ENCODE peak calls at places on chromosome 10, in five cellular contexts. One of them, this sample, is unnamed.

GRCh38 chr10:12063483-12063818 is 5.3 kb upstream of the DHTKD1 start:
- DNase-seq in mammary epithelial cell: no peak
- DNase-seq in stomach: no peak
- DNase-seq in right cardiac atrium: no peak
- DNase-seq in ovary: no peak
- DNase-seq in this sample: no peak

GRCh38 chr10:103660364-103661197 is 167.1 kb downstream of the NEURL1 start:
- DNase-seq in mammary epithelial cell: peak; percentile 33
- DNase-seq in stomach: peak; percentile 48
- DNase-seq in right cardiac atrium: peak; percentile 76
- DNase-seq in ovary: peak; percentile 55
- DNase-seq in this sample: no peak

GRCh38 chr10:74097776-74098175 is 52.9 kb downstream of the AP3M1 start:
- DNase-seq in mammary epithelial cell: no peak
- DNase-seq in stomach: no peak
- DNase-seq in right cardiac atrium: no peak
- DNase-seq in ovary: no peak
- DNase-seq in this sample: no peak

GRCh38 chr10:113399051-113399450 is 153.8 kb upstream of the HABP2 start:
- DNase-seq in mammary epithelial cell: no peak
- DNase-seq in stomach: no peak
- DNase-seq in right cardiac atrium: no peak
- DNase-seq in ovary: no peak
- DNase-seq in this sample: no peak

GRCh38 chr10:113706623-113707022 is 26.9 kb downstream of the CASP7 start:
- DNase-seq in mammary epithelial cell: no peak
- DNase-seq in stomach: no peak
- DNase-seq in right cardiac atrium: no peak
- DNase-seq in ovary: no peak
- DNase-seq in this sample: no peak

GRCh38 chr10:18414061-18414460 is 237.3 kb downstream of the NSUN6 start:
- DNase-seq in mammary epithelial cell: no peak
- DNase-seq in stomach: no peak
- DNase-seq in right cardiac atrium: peak; percentile 65
- DNase-seq in ovary: no peak
- DNase-seq in this sample: no peak

GRCh38 chr10:47406870-47407648 is 23.0 kb upstream of the ZNF488 start:
- DNase-seq in mammary epithelial cell: peak; percentile 97
- DNase-seq in stomach: peak; percentile 57
- DNase-seq in right cardiac atrium: no peak
- DNase-seq in ovary: no peak
- DNase-seq in this sample: no peak

GRCh38 chr10:78045237-78045636 is 11.6 kb downstream of the RPS24 start:
- DNase-seq in mammary epithelial cell: no peak
- DNase-seq in stomach: no peak
- DNase-seq in right cardiac atrium: no peak
- DNase-seq in ovary: no peak
- DNase-seq in this sample: no peak

GRCh38 chr10:119595134-119595714 is 1.5 kb downstream of the TIAL1 start:
- DNase-seq in mammary epithelial cell: peak; percentile 60
- DNase-seq in stomach: no peak
- DNase-seq in right cardiac atrium: no peak
- DNase-seq in ovary: no peak
- DNase-seq in this sample: no peak

GRCh38 chr10:102113261-102113955 is 6.8 kb downstream of the LDB1 start:
- DNase-seq in mammary epithelial cell: peak; percentile 81
- DNase-seq in stomach: no peak
- DNase-seq in right cardiac atrium: no peak
- DNase-seq in ovary: no peak
- DNase-seq in this sample: no peak

GRCh38 chr10:69321037-69321715 is 42.9 kb downstream of the HK1 start:
- DNase-seq in mammary epithelial cell: no peak
- DNase-seq in stomach: no peak
- DNase-seq in right cardiac atrium: peak; percentile 71
- DNase-seq in ovary: no peak
- DNase-seq in this sample: no peak

GRCh38 chr10:122494173-122494820 is 32.9 kb downstream of the HTRA1 start:
- DNase-seq in mammary epithelial cell: peak; percentile 67
- DNase-seq in stomach: no peak
- DNase-seq in right cardiac atrium: peak; percentile 45
- DNase-seq in ovary: no peak
- DNase-seq in this sample: no peak

GRCh38 chr10:112246-112645 is 23.0 kb upstream of the ZMYND11 start:
- DNase-seq in mammary epithelial cell: peak; percentile 84
- DNase-seq in stomach: no peak
- DNase-seq in right cardiac atrium: no peak
- DNase-seq in ovary: no peak
- DNase-seq in this sample: no peak

GRCh38 chr10:73172867-73173266 is 4.9 kb downstream of the FAM149B1 start:
- DNase-seq in mammary epithelial cell: no peak
- DNase-seq in stomach: no peak
- DNase-seq in right cardiac atrium: no peak
- DNase-seq in ovary: no peak
- DNase-seq in this sample: no peak

GRCh38 chr10:126749030-126749655 is 78.7 kb upstream of the C10orf90 start:
- DNase-seq in mammary epithelial cell: peak; percentile 51
- DNase-seq in stomach: peak; percentile 85
- DNase-seq in right cardiac atrium: peak; percentile 87
- DNase-seq in ovary: peak; percentile 11
- DNase-seq in this sample: peak; percentile 77

GRCh38 chr10:48547981-48548380 is 56.9 kb downstream of the ARHGAP22 start:
- DNase-seq in mammary epithelial cell: no peak
- DNase-seq in stomach: no peak
- DNase-seq in right cardiac atrium: no peak
- DNase-seq in ovary: no peak
- DNase-seq in this sample: no peak

GRCh38 chr10:85600744-85601081 is 765.9 kb downstream of the GRID1 start:
- DNase-seq in mammary epithelial cell: no peak
- DNase-seq in stomach: no peak
- DNase-seq in right cardiac atrium: no peak
- DNase-seq in ovary: no peak
- DNase-seq in this sample: no peak

GRCh38 chr10:127278001-127278400 is 81.6 kb upstream of the INSYN2A start:
- DNase-seq in mammary epithelial cell: no peak
- DNase-seq in stomach: no peak
- DNase-seq in right cardiac atrium: no peak
- DNase-seq in ovary: no peak
- DNase-seq in this sample: no peak

GRCh38 chr10:17607603-17608332 is 9.4 kb downstream of the HACD1 start:
- DNase-seq in mammary epithelial cell: peak; percentile 28
- DNase-seq in stomach: no peak
- DNase-seq in right cardiac atrium: no peak
- DNase-seq in ovary: no peak
- DNase-seq in this sample: no peak

GRCh38 chr10:86653379-86653778 is 968 bp upstream of the OPN4 start:
- DNase-seq in mammary epithelial cell: no peak
- DNase-seq in stomach: no peak
- DNase-seq in right cardiac atrium: no peak
- DNase-seq in ovary: no peak
- DNase-seq in this sample: no peak

GRCh38 chr10:34723746-34724145 is 91.3 kb downstream of the PARD3 start:
- DNase-seq in mammary epithelial cell: peak; percentile 62
- DNase-seq in stomach: peak; percentile 58
- DNase-seq in right cardiac atrium: peak; percentile 58
- DNase-seq in ovary: peak; percentile 31
- DNase-seq in this sample: no peak

GRCh38 chr10:89206402-89207180 is 526 bp downstream of the CH25H start:
- DNase-seq in mammary epithelial cell: no peak
- DNase-seq in stomach: peak; percentile 26
- DNase-seq in right cardiac atrium: peak; percentile 62
- DNase-seq in ovary: peak; percentile 40
- DNase-seq in this sample: no peak

GRCh38 chr10:48614481-48615383 is 9.9 kb upstream of the ARHGAP22 start:
- DNase-seq in mammary epithelial cell: peak; percentile 34
- DNase-seq in stomach: no peak
- DNase-seq in right cardiac atrium: no peak
- DNase-seq in ovary: no peak
- DNase-seq in this sample: no peak

GRCh38 chr10:68938117-68938516 is 17.9 kb upstream of the DDX21 start:
- DNase-seq in mammary epithelial cell: no peak
- DNase-seq in stomach: peak; percentile 29
- DNase-seq in right cardiac atrium: no peak
- DNase-seq in ovary: peak; percentile 22
- DNase-seq in this sample: no peak

GRCh38 chr10:3106908-3107425 is 39.6 kb downstream of the PFKP start:
- DNase-seq in mammary epithelial cell: no peak
- DNase-seq in stomach: no peak
- DNase-seq in right cardiac atrium: peak; percentile 1
- DNase-seq in ovary: no peak
- DNase-seq in this sample: no peak

GRCh38 chr10:114309111-114309651 is 70.1 kb downstream of the VWA2 start:
- DNase-seq in mammary epithelial cell: no peak
- DNase-seq in stomach: no peak
- DNase-seq in right cardiac atrium: no peak
- DNase-seq in ovary: no peak
- DNase-seq in this sample: no peak

GRCh38 chr10:70803768-70804423 is 11.9 kb upstream of the SGPL1 start:
- DNase-seq in mammary epithelial cell: peak; percentile 43
- DNase-seq in stomach: peak; percentile 38
- DNase-seq in right cardiac atrium: no peak
- DNase-seq in ovary: no peak
- DNase-seq in this sample: no peak

GRCh38 chr10:99234067-99234738 is 1.4 kb downstream of the HPSE2 start:
- DNase-seq in mammary epithelial cell: peak; percentile 18
- DNase-seq in stomach: peak; percentile 55
- DNase-seq in right cardiac atrium: peak; percentile 73
- DNase-seq in ovary: peak; percentile 13
- DNase-seq in this sample: peak; percentile 42

GRCh38 chr10:80204193-80204714 is 1.1 kb downstream of the ANXA11 start:
- DNase-seq in mammary epithelial cell: peak; percentile 61
- DNase-seq in stomach: peak; percentile 81
- DNase-seq in right cardiac atrium: no peak
- DNase-seq in ovary: no peak
- DNase-seq in this sample: peak; percentile 59

GRCh38 chr10:20466731-20467130 is 430.4 kb downstream of the NEBL start:
- DNase-seq in mammary epithelial cell: peak; percentile 66
- DNase-seq in stomach: no peak
- DNase-seq in right cardiac atrium: no peak
- DNase-seq in ovary: no peak
- DNase-seq in this sample: no peak

GRCh38 chr10:109968954-109969644 is 38.7 kb upstream of the ADD3 start:
- DNase-seq in mammary epithelial cell: no peak
- DNase-seq in stomach: peak; percentile 44
- DNase-seq in right cardiac atrium: peak; percentile 62
- DNase-seq in ovary: no peak
- DNase-seq in this sample: no peak
- H3K27ac ChIP-seq in mammary epithelial cell: no peak overlapping the region
- H3K27ac ChIP-seq in stomach: peak overlapping the region; percentile 54
- H3K27ac ChIP-seq in right cardiac atrium: peak overlapping the region; percentile 70
- H3K27ac ChIP-seq in ovary: peak overlapping the region; percentile 49
- H3K27ac ChIP-seq in this sample: no peak overlapping the region

DNA sequence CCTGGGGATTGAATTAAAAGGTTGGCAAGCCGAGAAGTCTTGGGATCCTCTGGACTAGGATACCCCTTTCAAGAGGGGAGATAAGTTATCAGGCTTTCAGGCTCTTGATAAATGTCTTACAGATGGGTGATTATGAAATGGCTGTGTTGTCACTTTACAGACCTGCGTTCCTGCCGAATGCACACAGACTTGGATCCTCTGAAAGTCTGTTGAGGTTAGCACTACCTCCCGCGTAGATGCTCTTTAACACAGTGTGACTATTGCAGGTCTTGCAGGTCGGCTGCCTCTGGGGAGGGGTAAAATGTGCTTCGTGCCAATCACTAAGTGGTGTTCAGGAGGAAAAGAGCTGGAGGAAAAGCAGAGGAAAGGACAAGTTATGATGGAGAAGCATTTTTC is 473.4 kb upstream of the AKR1E2 start:
- DNase-seq in mammary epithelial cell: no peak
- DNase-seq in stomach: no peak
- DNase-seq in right cardiac atrium: peak; percentile 68
- DNase-seq in ovary: no peak
- DNase-seq in this sample: peak; percentile 29
- H3K27ac ChIP-seq in mammary epithelial cell: no peak overlapping the region
- H3K27ac ChIP-seq in stomach: no peak overlapping the region
- H3K27ac ChIP-seq in right cardiac atrium: no peak overlapping the region
- H3K27ac ChIP-seq in ovary: no peak overlapping the region
- H3K27ac ChIP-seq in this sample: no peak overlapping the region

DNA sequence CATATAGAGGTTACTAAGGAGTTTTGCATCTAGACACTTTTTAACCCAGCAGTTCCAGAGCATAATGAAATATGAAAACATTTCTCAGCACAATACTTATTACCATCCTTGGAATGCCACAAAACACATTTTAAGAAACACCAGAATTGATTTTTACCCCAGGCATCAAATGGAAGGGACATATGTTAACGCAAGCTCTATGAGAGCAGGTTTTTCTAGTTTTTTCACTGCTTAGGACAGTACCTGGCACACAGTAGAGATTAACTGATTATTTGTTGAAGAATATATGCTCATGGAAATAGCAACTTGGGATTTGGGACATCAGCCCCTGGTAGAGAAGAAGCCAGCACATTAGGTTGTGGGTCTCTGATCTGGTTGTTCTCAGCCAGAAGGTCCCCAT is 67.0 kb upstream of the ARID5B start:
- DNase-seq in mammary epithelial cell: no peak
- DNase-seq in stomach: no peak
- DNase-seq in right cardiac atrium: no peak
- DNase-seq in ovary: no peak
- DNase-seq in this sample: no peak
- H3K27ac ChIP-seq in mammary epithelial cell: no peak overlapping the region
- H3K27ac ChIP-seq in stomach: peak overlapping the region; percentile 83
- H3K27ac ChIP-seq in right cardiac atrium: no peak overlapping the region
- H3K27ac ChIP-seq in ovary: no peak overlapping the region
- H3K27ac ChIP-seq in this sample: no peak overlapping the region

GRCh38 chr10:76492678-76493472 is 1061.5 kb downstream of the LRMDA start:
- DNase-seq in mammary epithelial cell: peak; percentile 59
- DNase-seq in stomach: no peak
- DNase-seq in right cardiac atrium: no peak
- DNase-seq in ovary: no peak
- DNase-seq in this sample: no peak

GRCh38 chr10:76488602-76489001 is 1057.2 kb downstream of the LRMDA start:
- DNase-seq in mammary epithelial cell: no peak
- DNase-seq in stomach: no peak
- DNase-seq in right cardiac atrium: no peak
- DNase-seq in ovary: no peak
- DNase-seq in this sample: no peak

GRCh38 chr10:76487582-76487981 is 1056.2 kb downstream of the LRMDA start:
- DNase-seq in mammary epithelial cell: no peak
- DNase-seq in stomach: no peak
- DNase-seq in right cardiac atrium: no peak
- DNase-seq in ovary: no peak
- DNase-seq in this sample: no peak

GRCh38 chr10:76491216-76491615 is 1059.8 kb downstream of the LRMDA start:
- DNase-seq in mammary epithelial cell: peak; percentile 18
- DNase-seq in stomach: no peak
- DNase-seq in right cardiac atrium: no peak
- DNase-seq in ovary: no peak
- DNase-seq in this sample: no peak

DNA sequence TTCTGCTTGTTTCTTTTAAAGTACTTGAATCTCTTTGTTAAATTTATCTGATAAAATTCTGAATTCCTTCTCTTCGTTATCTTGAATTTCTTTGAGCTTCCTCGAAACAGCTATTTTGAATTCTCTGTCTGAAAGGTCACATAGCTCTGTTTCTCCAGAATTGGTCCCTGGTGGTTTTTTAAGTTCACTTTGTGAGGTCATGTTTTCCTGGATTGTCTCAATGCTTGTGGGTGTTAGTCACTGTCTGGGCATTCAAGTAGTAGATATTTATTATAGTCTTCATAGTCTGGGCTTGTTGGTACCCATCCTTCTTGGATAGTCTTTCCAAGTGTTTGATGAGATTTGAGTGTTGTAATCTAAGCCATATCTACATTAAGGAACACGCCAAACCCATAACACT is 1060.6 kb downstream of the LRMDA start:
- DNase-seq in mammary epithelial cell: peak; percentile 93
- DNase-seq in stomach: no peak
- DNase-seq in right cardiac atrium: no peak
- DNase-seq in ovary: no peak
- DNase-seq in this sample: no peak
- H3K27ac ChIP-seq in mammary epithelial cell: peak overlapping the region; percentile 65
- H3K27ac ChIP-seq in stomach: peak overlapping the region; percentile 14
- H3K27ac ChIP-seq in right cardiac atrium: no peak overlapping the region
- H3K27ac ChIP-seq in ovary: no peak overlapping the region
- H3K27ac ChIP-seq in this sample: no peak overlapping the region

This sample was measured in psoas muscle.